ENCODE peak calls at places on chromosomes 2 and 18, in five cellular contexts. T, H, J, K and G are unnamed samples.

GRCh38 chr2:33304032-33304864 is 172.2 kb upstream of the RASGRP3 start:
- DNase-seq in T (no peak), H (no peak), J (peak), K (no peak), G (no peak)

GRCh38 chr2:109344270-109344805 is 215.3 kb downstream of the SH3RF3 start:
- DNase-seq in T (no peak), H (no peak), J (no peak), K (no peak), G (no peak)

GRCh38 chr18:59446012-59446411 is 86.9 kb upstream of the LMAN1 start:
- DNase-seq in T (no peak), H (no peak), J (no peak), K (peak), G (peak)

GRCh38 chr2:78261454-78261853 is 739.3 kb upstream of the LRRTM4 start:
- DNase-seq in T (no peak), H (no peak), J (no peak), K (no peak), G (no peak)

GRCh38 chr2:88880441-88880953 is 189.0 kb downstream of the RPIA start:
- DNase-seq in T (peak), H (peak), J (peak), K (peak), G (peak)

GRCh38 chr2:58895849-58896248 is 654.7 kb upstream of the FANCL start:
- DNase-seq in T (no peak), H (no peak), J (no peak), K (no peak), G (no peak)

GRCh38 chr2:172084734-172085459 is 410 bp upstream of the DLX1 start:
- DNase-seq in T (peak), H (peak), J (peak), K (peak), G (peak)

GRCh38 chr2:106531676-106532075 is 44.5 kb downstream of the CD8B2 start:
- DNase-seq in T (no peak), H (no peak), J (no peak), K (peak), G (no peak)

GRCh38 chr18:22783662-22784076 is 149.5 kb upstream of the RBBP8 start:
- DNase-seq in T (no peak), H (no peak), J (no peak), K (peak), G (no peak)

GRCh38 chr2:70381235-70381634 is 79.4 kb upstream of the FAM136A start:
- DNase-seq in T (no peak), H (no peak), J (no peak), K (no peak), G (no peak)

GRCh38 chr2:232697807-232698110 is 628 bp downstream of the GIGYF2 start:
- DNase-seq in T (no peak), H (peak), J (no peak), K (no peak), G (no peak)
- H3K9ac ChIP-seq in T (peak), H (peak), J (peak), K (peak), G (peak)

GRCh38 chr2:64212346-64212745 is 68.1 kb upstream of the PELI1 start:
- DNase-seq in T (no peak), H (peak), J (no peak), K (no peak), G (no peak)

GRCh38 chr2:64211471-64211870 is 67.3 kb upstream of the PELI1 start:
- DNase-seq in T (no peak), H (no peak), J (no peak), K (no peak), G (no peak)

GRCh38 chr2:64214281-64215115 is 70.3 kb upstream of the PELI1 start:
- DNase-seq in T (no peak), H (peak), J (peak), K (no peak), G (no peak)

GRCh38 chr2:64213607-64214275 is 69.5 kb upstream of the PELI1 start:
- DNase-seq in T (no peak), H (peak), J (no peak), K (no peak), G (no peak)

DNA sequence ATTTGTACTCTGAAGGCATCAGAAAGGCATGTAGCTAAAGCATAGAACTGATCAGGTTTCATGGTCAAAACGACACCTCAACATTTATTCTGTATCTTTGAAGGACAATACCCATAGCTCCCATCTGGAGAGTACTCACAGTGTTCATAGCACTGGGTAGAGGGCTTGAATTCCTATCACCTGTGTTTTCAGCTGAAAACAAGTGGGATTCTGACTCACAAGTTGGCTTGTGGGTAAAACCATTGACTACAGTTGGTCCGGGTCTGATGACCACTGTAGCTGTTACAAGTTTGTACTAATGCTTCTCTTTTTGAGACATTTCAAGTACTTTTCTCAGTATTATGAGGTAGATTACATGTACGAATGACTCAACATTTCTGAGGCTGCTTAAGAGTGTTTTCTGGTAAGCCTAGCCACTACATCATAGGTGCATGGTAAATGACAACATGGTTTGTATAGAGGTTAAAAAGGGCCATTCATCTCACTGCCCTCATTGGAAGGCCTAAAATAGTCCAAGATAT is 68.6 kb upstream of the PELI1 start:
- DNase-seq in T (no peak), H (peak), J (no peak), K (no peak), G (no peak)
- H3K4me3 ChIP-seq in T (no peak), H (peak), J (no peak), K (no peak), G (no peak)

GRCh38 chr2:51027968-51028367 is 4.0 kb downstream of the NRXN1 start:
- DNase-seq in T (no peak), H (no peak), J (no peak), K (no peak), G (no peak)

GRCh38 chr2:51028829-51029228 is 3.1 kb downstream of the NRXN1 start:
- DNase-seq in T (no peak), H (no peak), J (no peak), K (no peak), G (no peak)

GRCh38 chr2:51027442-51027841 is 4.5 kb downstream of the NRXN1 start:
- DNase-seq in T (no peak), H (no peak), J (no peak), K (no peak), G (no peak)

GRCh38 chr2:51032748-51033355 is 920 bp upstream of the NRXN1 start:
- DNase-seq in T (no peak), H (no peak), J (no peak), K (no peak), G (no peak)

GRCh38 chr2:51031004-51031791 is 734 bp downstream of the NRXN1 start:
- DNase-seq in T (peak), H (no peak), J (no peak), K (no peak), G (no peak)
- H3K9ac ChIP-seq in T (no peak), H (no peak), J (no peak), K (peak), G (no peak)

DNA sequence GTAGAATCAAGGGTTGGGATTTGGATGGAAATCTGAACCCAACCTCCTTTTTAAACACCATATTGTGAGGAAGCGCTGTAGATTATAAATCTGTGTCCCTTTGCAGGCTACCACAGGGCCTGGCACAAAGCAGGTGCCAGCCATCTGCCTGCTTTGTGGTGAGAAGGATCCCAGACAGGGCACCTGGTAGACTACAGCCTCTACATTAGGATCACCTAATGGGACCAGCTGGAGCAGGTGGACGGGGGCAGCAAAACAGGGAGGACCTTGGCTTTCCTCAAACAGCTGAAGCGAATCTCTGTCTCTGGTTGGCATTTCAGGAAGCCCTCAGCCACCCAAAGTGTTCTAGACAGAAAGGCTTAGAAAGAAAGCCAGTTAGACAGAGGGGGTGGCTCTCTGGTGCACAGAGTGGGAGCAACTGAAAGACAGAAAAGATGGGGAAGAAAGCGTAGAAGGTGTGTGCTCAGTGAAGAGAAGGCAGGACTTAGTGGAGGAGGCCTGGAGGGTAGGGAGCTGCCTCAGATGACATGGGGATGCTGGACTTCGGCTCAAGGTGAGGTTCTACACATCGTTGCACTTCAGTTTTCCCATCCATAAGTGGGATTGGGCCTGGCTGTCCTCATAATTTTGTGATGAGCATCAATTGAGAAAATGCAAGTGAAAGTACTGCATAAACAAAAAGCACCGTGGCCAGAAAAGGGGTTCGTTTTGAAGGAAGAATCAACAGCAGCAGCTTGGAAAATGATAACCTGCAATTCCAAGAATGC is 350.8 kb downstream of the CYRIA start:
- DNase-seq in T (no peak), H (no peak), J (no peak), K (no peak), G (no peak)
- H3K4me3 ChIP-seq in T (no peak), H (no peak), J (no peak), K (no peak), G (no peak)

GRCh38 chr2:142097711-142098110 is 33.1 kb downstream of the LRP1B start:
- DNase-seq in T (no peak), H (no peak), J (no peak), K (no peak), G (no peak)
- H3K9ac ChIP-seq in T (no peak), H (no peak), J (no peak), K (no peak), G (no peak)

GRCh38 chr2:25098558-25099486 is 56.9 kb downstream of the EFR3B start:
- DNase-seq in T (no peak), H (no peak), J (no peak), K (no peak), G (no peak)
- H3K4me3 ChIP-seq in T (no peak), H (no peak), J (no peak), K (no peak), G (no peak)